ENCODE peak calls at places on chromosomes 4 and X, in six cellular contexts. G, X, J, I, F and M are unnamed samples.

GRCh38 chrX:46326161-46326560 is 219.1 kb downstream of the ZNF674 start:
- DNase-seq in F (no peak), J (no peak), X (no peak), G (no peak), I (no peak), M (no peak)

GRCh38 chr4:89997171-89997704 is 102.6 kb downstream of the MMRN1 start:
- DNase-seq in I (no peak), X (peak; percentile 51), G (no peak), J (no peak), F (no peak), M (no peak)

GRCh38 chr4:184007891-184008290 is 102.8 kb downstream of the STOX2 start:
- DNase-seq in F (no peak), I (no peak), J (no peak), X (no peak), G (no peak), M (no peak)

GRCh38 chrX:10106801-10107200 is 50.0 kb upstream of the CLCN4 start:
- DNase-seq in X (no peak), I (no peak), F (no peak), G (no peak), J (no peak), M (no peak)

GRCh38 chr4:44434247-44434646 is 14.4 kb downstream of the KCTD8 start:
- DNase-seq in F (no peak), I (no peak), X (no peak), J (no peak), G (no peak), M (no peak)

GRCh38 chrX:116490091-116490490 is 27.3 kb upstream of the CT83 start:
- DNase-seq in G (no peak), J (no peak), I (no peak), F (no peak), X (peak; percentile 1), M (no peak)

GRCh38 chr4:154018659-154019058 is 229.8 kb upstream of the SFRP2 start:
- DNase-seq in J (no peak), F (no peak), G (no peak), I (no peak), X (peak; percentile 19), M (peak; percentile 26)

GRCh38 chr4:182804131-182804530 is 113.1 kb downstream of the DCTD start:
- DNase-seq in F (no peak), G (no peak), X (no peak), J (no peak), I (no peak), M (no peak)

GRCh38 chrX:38220024-38220935 is at the start of gene SRPX:
- DNase-seq in G (no peak), X (peak; percentile 53), J (no peak), I (peak; percentile 46), F (peak; percentile 50), M (peak; percentile 38)

GRCh38 chr4:85774000-85774399 is 299.1 kb downstream of the ARHGAP24 start:
- DNase-seq in X (no peak), G (no peak), F (no peak), I (no peak), J (no peak), M (no peak)

GRCh38 chr4:113776016-113776415 is 14.5 kb upstream of the CAMK2D start:
- DNase-seq in G (no peak), I (no peak), X (no peak), F (no peak), J (no peak), M (no peak)

GRCh38 chr4:13248621-13249298 is 235.4 kb downstream of the RAB28 start:
- DNase-seq in X (peak; percentile 1), J (no peak), I (no peak), G (no peak), F (no peak), M (peak; percentile 9)

GRCh38 chr4:186570193-186570996 is 15.0 kb upstream of the MTNR1A start:
- DNase-seq in J (no peak), I (no peak), X (no peak), G (peak; percentile 8), F (peak; percentile 78), M (no peak)

GRCh38 chr4:42123071-42123644 is 29.3 kb downstream of the BEND4 start:
- DNase-seq in G (no peak), X (no peak), I (no peak), J (no peak), F (no peak), M (no peak)

GRCh38 chr4:16866974-16867373 is 31.5 kb downstream of the LDB2 start:
- DNase-seq in I (no peak), X (no peak), G (no peak), J (no peak), F (no peak), M (no peak)

GRCh38 chr4:19051751-19052296 is 1030.3 kb upstream of the LCORL start:
- DNase-seq in I (no peak), J (no peak), X (no peak), F (no peak), G (no peak), M (no peak)

GRCh38 chr4:62070291-62070852 is 870.2 kb downstream of the ADGRL3 start:
- DNase-seq in F (no peak), J (no peak), G (no peak), I (no peak), X (no peak), M (no peak)
- TF ChIP-seq CTCF in F (no peak), J (no peak), G (no peak), I (no peak), X (no peak), M (no peak)

GRCh38 chr4:48553720-48554119 is 63.7 kb downstream of the ZAR1 start:
- DNase-seq in F (no peak), I (no peak), G (no peak), X (no peak), J (no peak), M (no peak)

GRCh38 chr4:48558026-48558425 is 68.0 kb downstream of the ZAR1 start:
- DNase-seq in X (no peak), F (no peak), G (no peak), J (no peak), I (no peak), M (no peak)

GRCh38 chr4:48556268-48556667 is 66.2 kb downstream of the ZAR1 start:
- DNase-seq in I (no peak), X (peak; percentile 34), F (no peak), J (no peak), G (no peak), M (no peak)

GRCh38 chr4:48554606-48555005 is 64.6 kb downstream of the ZAR1 start:
- DNase-seq in X (no peak), I (no peak), F (no peak), G (no peak), J (no peak), M (no peak)

DNA sequence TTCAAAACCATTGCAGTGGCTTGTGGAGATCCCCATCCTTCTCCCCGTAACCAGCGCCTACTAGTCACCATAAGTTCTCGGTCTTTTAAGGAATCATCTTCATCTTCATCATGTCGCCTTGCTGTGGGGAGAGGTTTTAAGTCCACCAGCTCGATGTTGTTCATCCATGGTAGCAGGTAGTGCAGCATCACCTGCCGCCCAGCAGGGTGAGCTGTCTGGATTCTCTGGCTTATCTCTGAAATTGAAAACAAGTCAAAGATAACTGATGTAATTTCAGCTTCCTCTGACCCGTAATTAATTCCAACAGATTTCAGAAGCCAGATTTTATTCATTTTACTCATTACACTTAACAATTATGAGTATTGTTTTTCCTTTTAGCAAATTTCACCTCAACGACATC is 67.4 kb downstream of the ZAR1 start:
- DNase-seq in I (no peak), G (no peak), X (peak; percentile 19), J (no peak), F (no peak), M (no peak)
- TF ChIP-seq CTCF in I (peak; percentile 33), G (peak; percentile 35), X (peak; percentile 48), J (no peak), F (no peak), M (peak; percentile 23)

GRCh38 chr4:185039508-185040273 is 21.4 kb downstream of the HELT start:
- DNase-seq in I (peak; percentile 16), F (no peak), G (peak; percentile 51), X (peak; percentile 74), J (no peak), M (peak; percentile 57)
- TF ChIP-seq CTCF in I (peak; percentile 70), F (peak; percentile 47), G (peak; percentile 79), X (peak; percentile 92), J (peak; percentile 82), M (peak; percentile 86)

GRCh38 chrX:96752776-96753175 is 68.1 kb downstream of the DIAPH2 start:
- DNase-seq in F (no peak), I (no peak), J (no peak), X (no peak), G (no peak), M (no peak)

GRCh38 chrX:96756491-96756890 is 71.8 kb downstream of the DIAPH2 start:
- DNase-seq in F (no peak), I (no peak), J (no peak), X (no peak), G (no peak), M (no peak)

DNA sequence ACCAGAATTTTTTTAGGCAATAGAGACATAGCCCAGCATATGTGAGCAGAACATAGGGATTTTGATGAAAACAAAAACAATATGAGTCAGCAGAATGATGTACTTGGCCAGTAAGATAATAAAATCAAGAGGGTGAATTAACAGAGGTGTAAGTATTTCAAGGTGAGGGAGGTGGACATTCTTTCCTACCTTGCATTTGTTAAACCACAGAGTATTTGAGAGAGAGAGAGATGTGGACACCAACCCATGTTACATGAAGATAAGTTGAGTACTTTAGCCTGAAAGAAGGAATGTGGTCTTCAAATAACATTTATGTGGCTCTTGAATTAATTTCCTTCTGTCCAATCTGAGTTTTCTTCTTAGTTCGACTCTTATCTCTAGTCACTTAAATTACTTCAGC is 68.6 kb downstream of the DIAPH2 start:
- DNase-seq in X (no peak), I (no peak), J (no peak), F (no peak), G (no peak), M (no peak)
- TF ChIP-seq CTCF in X (no peak), I (no peak), J (no peak), F (no peak), G (no peak), M (no peak)

DNA sequence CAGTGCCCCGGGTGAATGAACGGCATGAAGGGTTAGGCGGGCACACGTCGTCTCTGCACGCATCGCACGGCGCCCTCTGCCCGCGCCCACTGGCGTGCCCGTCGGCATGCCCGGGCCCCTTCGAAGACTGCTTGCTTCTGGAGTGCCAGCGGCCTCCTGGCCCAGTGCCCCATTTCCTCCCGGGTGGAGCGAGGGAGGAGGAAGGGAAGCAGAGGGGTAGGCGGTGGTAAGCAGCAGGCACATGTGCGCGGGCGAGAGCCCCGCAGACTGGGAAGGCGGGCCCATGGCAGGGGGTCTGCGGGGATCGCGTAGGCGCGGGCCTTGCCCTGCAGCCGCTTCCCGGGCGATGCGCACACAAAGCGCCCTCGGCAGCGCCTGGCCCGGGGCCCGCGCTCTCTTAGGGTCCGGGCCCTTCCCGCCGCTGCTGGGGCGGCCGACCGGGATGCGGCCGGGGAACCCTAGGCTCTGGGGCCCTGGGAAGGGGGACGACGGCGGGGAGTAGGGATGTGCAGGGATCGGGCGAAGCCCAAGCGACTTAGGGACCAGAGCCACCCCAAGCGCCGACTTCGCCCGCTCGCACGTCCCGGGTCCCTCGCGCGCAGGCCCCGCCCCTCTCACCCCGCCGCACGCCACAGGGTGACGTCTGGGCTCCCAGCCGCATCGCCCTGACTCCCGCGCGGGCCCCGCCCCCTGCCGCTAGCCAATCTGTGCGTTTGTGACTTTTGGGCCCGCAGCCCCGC is 866 bp upstream of the EMD start:
- DNase-seq in G (no peak), J (no peak), I (no peak), X (peak; percentile 85), F (peak; percentile 80), M (peak; percentile 16)
- TF ChIP-seq CTCF in G (no peak), J (no peak), I (no peak), X (no peak), F (no peak), M (no peak)